ENCODE peak calls at places on chromosomes 13 and 19, in nine cellular contexts. L, J, Z, G, Y, O, W, X and C are unnamed samples.

GRCh38 chr19:12841094-12841493 is 2.8 kb downstream of the MAST1 start:
- DNase-seq in L (peak; percentile 29), J (no peak), Z (peak; percentile 32), G (no peak), Y (peak; percentile 55), O (no peak), W (no peak), X (no peak), C (no peak)

GRCh38 chr19:35729021-35729420 is 11.2 kb downstream of the KMT2B start:
- DNase-seq in L (no peak), J (no peak), Z (no peak), G (no peak), Y (no peak), O (no peak), W (no peak), X (no peak), C (no peak)

GRCh38 chr13:39038569-39038898 is 278 bp downstream of the NHLRC3 start:
- DNase-seq in L (peak; percentile 33), J (no peak), Z (peak; percentile 28), G (peak; percentile 24), Y (peak; percentile 17), O (peak; percentile 45), W (no peak), X (no peak), C (no peak)

GRCh38 chr13:41900918-41901317 is 60.0 kb downstream of the VWA8 start:
- DNase-seq in L (no peak), J (no peak), Z (no peak), G (peak; percentile 23), Y (no peak), O (no peak), W (no peak), X (no peak), C (no peak)

GRCh38 chr13:76148926-76149325 is 512.8 kb downstream of the LMO7 start:
- DNase-seq in L (no peak), J (peak; percentile 67), Z (no peak), G (peak; percentile 86), Y (no peak), O (no peak), W (no peak), X (no peak), C (peak; percentile 36)

GRCh38 chr19:29502581-29502850 is 23.3 kb upstream of the VSTM2B start:
- DNase-seq in L (no peak), J (no peak), Z (no peak), G (no peak), Y (no peak), O (no peak), W (no peak), X (no peak), C (no peak)

GRCh38 chr19:18879579-18880373 is 16.2 kb downstream of the CERS1 start:
- DNase-seq in L (peak; percentile 49), J (no peak), Z (no peak), G (peak; percentile 14), Y (peak; percentile 35), O (no peak), W (no peak), X (no peak), C (no peak)

GRCh38 chr13:113597386-113598080 is 13.0 kb downstream of the TFDP1 start:
- DNase-seq in L (no peak), J (no peak), Z (no peak), G (no peak), Y (no peak), O (no peak), W (no peak), X (no peak), C (no peak)

GRCh38 chr19:12224676-12225075 is 61.8 kb downstream of the ZNF136 start:
- DNase-seq in L (no peak), J (no peak), Z (no peak), G (peak; percentile 25), Y (no peak), O (no peak), W (no peak), X (no peak), C (no peak)

GRCh38 chr13:94192576-94192975 is 286.9 kb downstream of the DCT start:
- DNase-seq in L (no peak), J (no peak), Z (no peak), G (peak; percentile 53), Y (peak; percentile 25), O (peak; percentile 22), W (no peak), X (no peak), C (no peak)

GRCh38 chr19:27905074-27905473 is 1307.9 kb downstream of the UQCRFS1 start:
- DNase-seq in L (no peak), J (no peak), Z (no peak), G (no peak), Y (no peak), O (no peak), W (no peak), X (no peak), C (no peak)